ENCODE peak calls at places on chromosomes 1 and 21, in eight cellular contexts. One of them, this sample, is unnamed.

GRCh38 chr1:206505702-206506375 is 1.5 kb upstream of the RASSF5 start:
- DNase-seq in PC-3: peak; percentile 74
- DNase-seq in GF-D8: no peak
- DNase-seq in sciatic nerve: no peak
- DNase-seq in heart left ventricle: no peak
- DNase-seq in A172: peak; percentile 33
- DNase-seq in ELF-1: peak; percentile 20
- DNase-seq in choroid plexus epithelial cell: peak; percentile 76
- DNase-seq in this sample: no peak

GRCh38 chr21:46122241-46122671 is 24.3 kb downstream of the COL6A2 start:
- DNase-seq in PC-3: peak; percentile 77
- DNase-seq in GF-D8: no peak
- DNase-seq in sciatic nerve: peak; percentile 52
- DNase-seq in heart left ventricle: peak; percentile 29
- DNase-seq in A172: peak; percentile 79
- DNase-seq in ELF-1: no peak
- DNase-seq in choroid plexus epithelial cell: peak; percentile 72
- DNase-seq in this sample: no peak

GRCh38 chr1:168081373-168082007 is 55.2 kb downstream of the GPR161 start:
- DNase-seq in PC-3: no peak
- DNase-seq in GF-D8: no peak
- DNase-seq in sciatic nerve: no peak
- DNase-seq in heart left ventricle: no peak
- DNase-seq in A172: no peak
- DNase-seq in ELF-1: no peak
- DNase-seq in choroid plexus epithelial cell: peak; percentile 87
- DNase-seq in this sample: no peak

GRCh38 chr1:80318108-80318507 is 1311.6 kb upstream of the ADGRL4 start:
- DNase-seq in PC-3: peak; percentile 12
- DNase-seq in GF-D8: no peak
- DNase-seq in sciatic nerve: no peak
- DNase-seq in heart left ventricle: no peak
- DNase-seq in A172: no peak
- DNase-seq in ELF-1: no peak
- DNase-seq in choroid plexus epithelial cell: no peak
- DNase-seq in this sample: no peak

GRCh38 chr1:228215663-228216116 is 7.8 kb downstream of the OBSCN start:
- DNase-seq in PC-3: no peak
- DNase-seq in GF-D8: no peak
- DNase-seq in sciatic nerve: no peak
- DNase-seq in heart left ventricle: peak; percentile 60
- DNase-seq in A172: no peak
- DNase-seq in ELF-1: no peak
- DNase-seq in choroid plexus epithelial cell: no peak
- DNase-seq in this sample: no peak

GRCh38 chr21:44701541-44701940 is 4.6 kb downstream of the KRTAP10-12 start:
- DNase-seq in PC-3: no peak
- DNase-seq in GF-D8: no peak
- DNase-seq in sciatic nerve: peak; percentile 50
- DNase-seq in heart left ventricle: no peak
- DNase-seq in A172: no peak
- DNase-seq in ELF-1: no peak
- DNase-seq in choroid plexus epithelial cell: no peak
- DNase-seq in this sample: no peak

GRCh38 chr1:54487571-54488050 is 60.4 kb upstream of the ACOT11 start:
- DNase-seq in PC-3: peak; percentile 26
- DNase-seq in GF-D8: no peak
- DNase-seq in sciatic nerve: peak; percentile 70
- DNase-seq in heart left ventricle: no peak
- DNase-seq in A172: no peak
- DNase-seq in ELF-1: no peak
- DNase-seq in choroid plexus epithelial cell: no peak
- DNase-seq in this sample: no peak

GRCh38 chr1:149888999-149889289 is 10.4 kb upstream of the BOLA1 start:
- DNase-seq in PC-3: peak; percentile 56
- DNase-seq in GF-D8: no peak
- DNase-seq in sciatic nerve: peak; percentile 75
- DNase-seq in heart left ventricle: no peak
- DNase-seq in A172: peak; percentile 49
- DNase-seq in ELF-1: no peak
- DNase-seq in choroid plexus epithelial cell: peak; percentile 50
- DNase-seq in this sample: no peak

GRCh38 chr1:228988655-228989054 is 253.4 kb downstream of the RHOU start:
- DNase-seq in PC-3: no peak
- DNase-seq in GF-D8: no peak
- DNase-seq in sciatic nerve: no peak
- DNase-seq in heart left ventricle: no peak
- DNase-seq in A172: peak; percentile 6
- DNase-seq in ELF-1: no peak
- DNase-seq in choroid plexus epithelial cell: no peak
- DNase-seq in this sample: no peak

GRCh38 chr21:35801388-35801787 is 258.9 kb downstream of the SETD4 start:
- DNase-seq in PC-3: no peak
- DNase-seq in GF-D8: no peak
- DNase-seq in sciatic nerve: no peak
- DNase-seq in heart left ventricle: no peak
- DNase-seq in A172: no peak
- DNase-seq in ELF-1: no peak
- DNase-seq in choroid plexus epithelial cell: no peak
- DNase-seq in this sample: no peak

GRCh38 chr1:12477936-12478611 is 139.9 kb downstream of the DHRS3 start:
- DNase-seq in PC-3: peak; percentile 98
- DNase-seq in GF-D8: peak; percentile 10
- DNase-seq in sciatic nerve: peak; percentile 95
- DNase-seq in heart left ventricle: peak; percentile 90
- DNase-seq in A172: peak; percentile 75
- DNase-seq in ELF-1: peak; percentile 53
- DNase-seq in choroid plexus epithelial cell: peak; percentile 99
- DNase-seq in this sample: no peak

This sample was measured in activated T-helper 2 cell treated with anti-CD3 and anti-CD28 coated beads, Interferon-gamma antibody, Interleukin-2, Interleukin-4, amounts not matched to agents 10 μg/mL and 5 μg/mL and 100 μg/mL, durations not matched to agents 14 hours and 24 hours and 36 hours.